ENCODE peak calls at places on chromosomes 5 and 9, in seven cellular contexts. One of them, this sample, is unnamed.

GRCh38 chr5:152632380-152632779 is 227.3 kb upstream of the NMUR2 start:
- DNase-seq in stomach: no peak
- DNase-seq in body of pancreas: no peak
- DNase-seq in cardiac muscle cell: no peak
- DNase-seq in CD8-positive, alpha-beta T cell: no peak
- DNase-seq in kidney: no peak
- DNase-seq in gastrocnemius medialis: no peak
- DNase-seq in this sample: no peak

GRCh38 chr5:147168578-147169327 is 66.1 kb upstream of the STK32A start:
- DNase-seq in stomach: no peak
- DNase-seq in body of pancreas: no peak
- DNase-seq in cardiac muscle cell: no peak
- DNase-seq in CD8-positive, alpha-beta T cell: no peak
- DNase-seq in kidney: no peak
- DNase-seq in gastrocnemius medialis: no peak
- DNase-seq in this sample: no peak

GRCh38 chr5:147472669-147473131 is 37.2 kb downstream of the DPYSL3 start:
- DNase-seq in stomach: no peak
- DNase-seq in body of pancreas: no peak
- DNase-seq in cardiac muscle cell: no peak
- DNase-seq in CD8-positive, alpha-beta T cell: no peak
- DNase-seq in kidney: no peak
- DNase-seq in gastrocnemius medialis: no peak
- DNase-seq in this sample: no peak

GRCh38 chr5:180102636-180103035 is 31.1 kb upstream of the RNF130 start:
- DNase-seq in stomach: no peak
- DNase-seq in body of pancreas: no peak
- DNase-seq in cardiac muscle cell: no peak
- DNase-seq in CD8-positive, alpha-beta T cell: no peak
- DNase-seq in kidney: no peak
- DNase-seq in gastrocnemius medialis: no peak
- DNase-seq in this sample: no peak

GRCh38 chr5:119379096-119379495 is 23.3 kb downstream of the TNFAIP8 start:
- DNase-seq in stomach: no peak
- DNase-seq in body of pancreas: no peak
- DNase-seq in cardiac muscle cell: no peak
- DNase-seq in CD8-positive, alpha-beta T cell: no peak
- DNase-seq in kidney: no peak
- DNase-seq in gastrocnemius medialis: no peak
- DNase-seq in this sample: no peak

GRCh38 chr9:127182901-127183746 is 60.7 kb upstream of the ANGPTL2 start:
- DNase-seq in stomach: no peak
- DNase-seq in body of pancreas: no peak
- DNase-seq in cardiac muscle cell: no peak
- DNase-seq in CD8-positive, alpha-beta T cell: no peak
- DNase-seq in kidney: peak
- DNase-seq in gastrocnemius medialis: peak
- DNase-seq in this sample: peak

GRCh38 chr5:1006656-1007071 is 1.9 kb upstream of the NKD2 start:
- DNase-seq in stomach: peak
- DNase-seq in body of pancreas: no peak
- DNase-seq in cardiac muscle cell: no peak
- DNase-seq in CD8-positive, alpha-beta T cell: no peak
- DNase-seq in kidney: peak
- DNase-seq in gastrocnemius medialis: peak
- DNase-seq in this sample: no peak

GRCh38 chr9:131546336-131547084 is 1.2 kb downstream of the PRRT1B start:
- DNase-seq in stomach: peak
- DNase-seq in body of pancreas: no peak
- DNase-seq in cardiac muscle cell: peak
- DNase-seq in CD8-positive, alpha-beta T cell: no peak
- DNase-seq in kidney: no peak
- DNase-seq in gastrocnemius medialis: no peak
- DNase-seq in this sample: no peak

GRCh38 chr5:73441377-73441776 is 7.2 kb downstream of the FOXD1 start:
- DNase-seq in stomach: no peak
- DNase-seq in body of pancreas: no peak
- DNase-seq in cardiac muscle cell: no peak
- DNase-seq in CD8-positive, alpha-beta T cell: no peak
- DNase-seq in kidney: no peak
- DNase-seq in gastrocnemius medialis: no peak
- DNase-seq in this sample: no peak

GRCh38 chr9:9961487-9961886 is 651.3 kb downstream of the PTPRD start:
- DNase-seq in stomach: no peak
- DNase-seq in body of pancreas: peak
- DNase-seq in cardiac muscle cell: no peak
- DNase-seq in CD8-positive, alpha-beta T cell: no peak
- DNase-seq in kidney: no peak
- DNase-seq in gastrocnemius medialis: no peak
- DNase-seq in this sample: no peak

GRCh38 chr5:82884821-82885471 is 192.2 kb downstream of the TMEM167A start:
- DNase-seq in stomach: no peak
- DNase-seq in body of pancreas: no peak
- DNase-seq in cardiac muscle cell: no peak
- DNase-seq in CD8-positive, alpha-beta T cell: no peak
- DNase-seq in kidney: no peak
- DNase-seq in gastrocnemius medialis: no peak
- DNase-seq in this sample: no peak

GRCh38 chr5:82882316-82882715 is 194.9 kb downstream of the TMEM167A start:
- DNase-seq in stomach: no peak
- DNase-seq in body of pancreas: no peak
- DNase-seq in cardiac muscle cell: no peak
- DNase-seq in CD8-positive, alpha-beta T cell: no peak
- DNase-seq in kidney: no peak
- DNase-seq in gastrocnemius medialis: no peak
- DNase-seq in this sample: no peak

GRCh38 chr5:82881571-82882200 is 195.5 kb downstream of the TMEM167A start:
- DNase-seq in stomach: no peak
- DNase-seq in body of pancreas: no peak
- DNase-seq in cardiac muscle cell: no peak
- DNase-seq in CD8-positive, alpha-beta T cell: no peak
- DNase-seq in kidney: no peak
- DNase-seq in gastrocnemius medialis: no peak
- DNase-seq in this sample: no peak

GRCh38 chr5:82886911-82887310 is 190.3 kb downstream of the TMEM167A start:
- DNase-seq in stomach: no peak
- DNase-seq in body of pancreas: no peak
- DNase-seq in cardiac muscle cell: no peak
- DNase-seq in CD8-positive, alpha-beta T cell: no peak
- DNase-seq in kidney: no peak
- DNase-seq in gastrocnemius medialis: no peak
- DNase-seq in this sample: no peak

GRCh38 chr5:82885657-82886389 is 191.4 kb downstream of the TMEM167A start:
- DNase-seq in stomach: no peak
- DNase-seq in body of pancreas: no peak
- DNase-seq in cardiac muscle cell: no peak
- DNase-seq in CD8-positive, alpha-beta T cell: no peak
- DNase-seq in kidney: no peak
- DNase-seq in gastrocnemius medialis: no peak
- DNase-seq in this sample: no peak
- TF ChIP-seq CTCF in stomach: no peak
- TF ChIP-seq CTCF in body of pancreas: peak
- TF ChIP-seq CTCF in cardiac muscle cell: no peak
- TF ChIP-seq CTCF in CD8-positive, alpha-beta T cell: no peak
- TF ChIP-seq CTCF in kidney: no peak
- TF ChIP-seq CTCF in gastrocnemius medialis: no peak
- TF ChIP-seq CTCF in this sample: peak

GRCh38 chr9:93185261-93186150 is 1.6 kb downstream of the WNK2 start:
- DNase-seq in stomach: no peak
- DNase-seq in body of pancreas: peak
- DNase-seq in cardiac muscle cell: no peak
- DNase-seq in CD8-positive, alpha-beta T cell: no peak
- DNase-seq in kidney: no peak
- DNase-seq in gastrocnemius medialis: no peak
- DNase-seq in this sample: no peak
- H3K4me3 ChIP-seq in stomach: peak
- H3K4me3 ChIP-seq in body of pancreas: no peak
- H3K4me3 ChIP-seq in cardiac muscle cell: peak
- H3K4me3 ChIP-seq in CD8-positive, alpha-beta T cell: no peak
- H3K4me3 ChIP-seq in kidney: no peak
- H3K4me3 ChIP-seq in gastrocnemius medialis: peak
- H3K4me3 ChIP-seq in this sample: no peak

GRCh38 chr9:32723801-32724200 is 59.5 kb upstream of the TMEM215 start:
- DNase-seq in stomach: no peak
- DNase-seq in body of pancreas: no peak
- DNase-seq in cardiac muscle cell: no peak
- DNase-seq in CD8-positive, alpha-beta T cell: no peak
- DNase-seq in kidney: no peak
- DNase-seq in gastrocnemius medialis: no peak
- DNase-seq in this sample: no peak
- H3K27ac ChIP-seq in stomach: no peak
- H3K27ac ChIP-seq in body of pancreas: no peak
- H3K27ac ChIP-seq in cardiac muscle cell: no peak
- H3K27ac ChIP-seq in CD8-positive, alpha-beta T cell: no peak
- H3K27ac ChIP-seq in kidney: no peak
- H3K27ac ChIP-seq in gastrocnemius medialis: no peak
- H3K27ac ChIP-seq in this sample: no peak

GRCh38 chr9:129109952-129110739 is 447 bp downstream of the CRAT start:
- DNase-seq in stomach: no peak
- DNase-seq in body of pancreas: peak
- DNase-seq in cardiac muscle cell: peak
- DNase-seq in CD8-positive, alpha-beta T cell: no peak
- DNase-seq in kidney: peak
- DNase-seq in gastrocnemius medialis: peak
- DNase-seq in this sample: no peak
- TF ChIP-seq CTCF in stomach: no peak
- TF ChIP-seq CTCF in body of pancreas: peak
- TF ChIP-seq CTCF in cardiac muscle cell: no peak
- TF ChIP-seq CTCF in CD8-positive, alpha-beta T cell: no peak
- TF ChIP-seq CTCF in kidney: no peak
- TF ChIP-seq CTCF in gastrocnemius medialis: no peak
- TF ChIP-seq CTCF in this sample: no peak